ENCODE peak calls at places on chromosomes 12 and 14, in five cellular contexts. One of them, this sample, is unnamed.

GRCh38 chr12:18895946-18896345 is 158.0 kb downstream of the CAPZA3 start:
- DNase-seq in PC-3: no peak
- DNase-seq in sigmoid colon: no peak
- DNase-seq in keratinocyte: no peak
- DNase-seq in cardiac fibroblast: no peak
- DNase-seq in this sample: peak; percentile 18

GRCh38 chr12:51373222-51373621 is 18.0 kb downstream of the GALNT6 start:
- DNase-seq in PC-3: no peak
- DNase-seq in sigmoid colon: no peak
- DNase-seq in keratinocyte: no peak
- DNase-seq in cardiac fibroblast: no peak
- DNase-seq in this sample: no peak

GRCh38 chr12:49893753-49894752 is 9.6 kb downstream of the FAIM2 start:
- DNase-seq in PC-3: peak; percentile 86
- DNase-seq in sigmoid colon: peak; percentile 26
- DNase-seq in keratinocyte: no peak
- DNase-seq in cardiac fibroblast: peak; percentile 44
- DNase-seq in this sample: no peak

GRCh38 chr12:69405466-69405865 is 45.9 kb downstream of the YEATS4 start:
- DNase-seq in PC-3: peak; percentile 94
- DNase-seq in sigmoid colon: no peak
- DNase-seq in keratinocyte: peak; percentile 59
- DNase-seq in cardiac fibroblast: peak; percentile 92
- DNase-seq in this sample: no peak

GRCh38 chr12:52726451-52726850 is 23.1 kb upstream of the KRT77 start:
- DNase-seq in PC-3: peak; percentile 42
- DNase-seq in sigmoid colon: no peak
- DNase-seq in keratinocyte: no peak
- DNase-seq in cardiac fibroblast: no peak
- DNase-seq in this sample: no peak

GRCh38 chr12:120422892-120423456 is 14.9 kb upstream of the COX6A1 start:
- DNase-seq in PC-3: no peak
- DNase-seq in sigmoid colon: no peak
- DNase-seq in keratinocyte: no peak
- DNase-seq in cardiac fibroblast: no peak
- DNase-seq in this sample: no peak

GRCh38 chr12:68899251-68899771 is 33.7 kb downstream of the CPM start:
- DNase-seq in PC-3: peak; percentile 62
- DNase-seq in sigmoid colon: peak; percentile 71
- DNase-seq in keratinocyte: no peak
- DNase-seq in cardiac fibroblast: peak; percentile 84
- DNase-seq in this sample: no peak

GRCh38 chr12:96205909-96206308 is 11.7 kb downstream of the ELK3 start:
- DNase-seq in PC-3: no peak
- DNase-seq in sigmoid colon: no peak
- DNase-seq in keratinocyte: no peak
- DNase-seq in cardiac fibroblast: no peak
- DNase-seq in this sample: no peak

GRCh38 chr12:99768758-99769157 is 121.2 kb downstream of the GARIN6 start:
- DNase-seq in PC-3: no peak
- DNase-seq in sigmoid colon: no peak
- DNase-seq in keratinocyte: no peak
- DNase-seq in cardiac fibroblast: no peak
- DNase-seq in this sample: no peak

GRCh38 chr14:95173518-95173917 is 16.2 kb upstream of the DICER1 start:
- DNase-seq in PC-3: no peak
- DNase-seq in sigmoid colon: no peak
- DNase-seq in keratinocyte: no peak
- DNase-seq in cardiac fibroblast: no peak
- DNase-seq in this sample: no peak

GRCh38 chr14:95174184-95174804 is 17.0 kb upstream of the DICER1 start:
- DNase-seq in PC-3: peak; percentile 7
- DNase-seq in sigmoid colon: no peak
- DNase-seq in keratinocyte: no peak
- DNase-seq in cardiac fibroblast: peak; percentile 49
- DNase-seq in this sample: no peak
- TF ChIP-seq CTCF in PC-3: peak; percentile 48
- TF ChIP-seq CTCF in sigmoid colon: no peak
- TF ChIP-seq CTCF in keratinocyte: no peak
- TF ChIP-seq CTCF in cardiac fibroblast: peak; percentile 20
- TF ChIP-seq CTCF in this sample: no peak

DNA sequence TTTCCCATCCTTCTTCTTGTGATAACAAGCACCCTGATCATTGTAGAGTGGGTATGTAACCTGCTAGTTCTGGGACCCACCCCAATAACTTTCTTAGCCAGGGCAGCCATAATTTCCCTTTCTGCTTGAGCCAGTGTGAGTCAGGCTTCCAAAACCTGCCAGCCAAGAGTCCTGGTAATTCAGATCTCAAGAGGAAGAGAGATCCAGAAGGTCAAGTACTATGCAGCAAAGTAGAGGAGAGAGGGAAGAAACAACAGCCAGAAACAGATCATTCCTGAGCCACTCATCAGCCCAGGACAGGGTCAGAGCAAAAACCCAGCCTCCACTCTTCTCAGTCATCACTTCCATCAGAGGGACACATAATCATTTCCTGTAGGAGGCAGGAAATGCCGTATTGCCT is 182.0 kb downstream of the DICER1 start:
- DNase-seq in PC-3: no peak
- DNase-seq in sigmoid colon: no peak
- DNase-seq in keratinocyte: no peak
- DNase-seq in cardiac fibroblast: no peak
- DNase-seq in this sample: no peak
- TF ChIP-seq CTCF in PC-3: no peak
- TF ChIP-seq CTCF in sigmoid colon: no peak
- TF ChIP-seq CTCF in keratinocyte: no peak
- TF ChIP-seq CTCF in cardiac fibroblast: no peak
- TF ChIP-seq CTCF in this sample: no peak

DNA sequence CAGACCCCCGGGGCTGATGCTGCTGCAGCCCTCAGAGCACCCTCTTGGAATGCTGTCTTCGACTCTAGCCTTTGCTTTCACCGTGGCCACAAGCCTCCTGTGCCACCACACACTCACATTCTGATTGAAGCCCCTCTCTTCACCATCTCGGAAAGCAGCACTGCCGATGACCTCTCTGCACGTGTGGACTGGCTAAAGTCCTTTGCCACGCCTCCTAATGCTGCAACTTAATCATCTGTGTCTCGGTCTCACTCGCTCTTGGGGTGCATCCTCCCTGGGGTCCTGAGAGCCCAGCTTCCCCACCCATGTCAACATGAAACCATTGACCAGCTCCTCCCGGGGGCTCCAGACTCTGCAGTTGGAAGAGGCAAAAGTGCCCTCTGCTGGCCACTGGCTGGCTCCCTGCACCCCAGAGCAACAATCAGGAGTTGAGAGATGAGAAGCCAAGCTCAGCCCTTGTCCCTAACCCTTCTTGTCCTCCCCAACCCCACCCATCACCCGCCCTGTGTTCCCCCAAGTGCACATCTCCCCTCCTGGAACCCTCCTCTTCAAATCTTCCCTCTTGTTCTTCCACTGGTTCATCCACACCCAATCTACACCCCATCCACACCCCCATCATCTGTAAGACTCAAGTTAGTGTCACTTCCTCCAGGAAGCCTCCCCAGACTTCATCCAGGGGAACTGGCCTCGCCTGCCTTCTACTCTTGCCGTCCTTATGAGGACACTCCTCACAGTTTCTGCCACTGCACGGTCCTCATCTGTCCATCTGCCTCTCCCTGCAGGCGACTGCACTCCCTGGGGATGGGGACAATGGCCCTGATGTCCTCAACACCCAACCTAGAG is 23.6 kb upstream of the FAM181A start:
- DNase-seq in PC-3: peak; percentile 18
- DNase-seq in sigmoid colon: no peak
- DNase-seq in keratinocyte: no peak
- DNase-seq in cardiac fibroblast: no peak
- DNase-seq in this sample: no peak
- TF ChIP-seq CTCF in PC-3: peak; percentile 51
- TF ChIP-seq CTCF in sigmoid colon: peak; percentile 20
- TF ChIP-seq CTCF in keratinocyte: peak; percentile 63
- TF ChIP-seq CTCF in cardiac fibroblast: peak; percentile 18
- TF ChIP-seq CTCF in this sample: peak; percentile 64

GRCh38 chr12:118120579-118121363 is 15.2 kb upstream of the PEBP1 start:
- DNase-seq in PC-3: peak; percentile 78
- DNase-seq in sigmoid colon: peak; percentile 84
- DNase-seq in keratinocyte: no peak
- DNase-seq in cardiac fibroblast: peak; percentile 78
- DNase-seq in this sample: peak; percentile 45
- TF ChIP-seq CTCF in PC-3: peak; percentile 52
- TF ChIP-seq CTCF in sigmoid colon: peak; percentile 70
- TF ChIP-seq CTCF in keratinocyte: peak; percentile 67
- TF ChIP-seq CTCF in cardiac fibroblast: peak; percentile 54
- TF ChIP-seq CTCF in this sample: peak; percentile 75

DNA sequence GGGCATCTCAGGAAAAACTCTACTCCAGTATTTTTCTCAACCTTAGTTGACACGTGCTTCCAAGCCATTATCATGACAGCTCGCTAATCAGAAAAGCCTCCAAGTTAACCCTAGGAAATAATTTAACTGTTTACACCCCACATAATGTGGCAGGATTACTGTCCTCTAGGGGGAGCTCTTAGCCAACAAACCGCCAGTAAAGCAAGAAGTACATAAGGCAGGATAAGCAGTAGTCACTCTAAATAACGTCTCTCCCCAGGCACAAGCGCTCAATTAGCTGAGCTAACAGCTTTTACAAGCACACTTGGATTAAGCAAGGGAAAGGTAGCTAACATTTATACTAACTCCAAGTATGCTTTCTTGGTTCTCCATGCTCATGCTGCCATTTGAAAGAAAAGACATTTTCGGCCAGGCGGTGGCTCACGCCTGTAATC is 22.8 kb downstream of the APOBEC1 start:
- DNase-seq in PC-3: peak; percentile 42
- DNase-seq in sigmoid colon: no peak
- DNase-seq in keratinocyte: peak; percentile 5
- DNase-seq in cardiac fibroblast: peak; percentile 17
- DNase-seq in this sample: no peak
- TF ChIP-seq CTCF in PC-3: peak; percentile 68
- TF ChIP-seq CTCF in sigmoid colon: no peak
- TF ChIP-seq CTCF in keratinocyte: peak; percentile 49
- TF ChIP-seq CTCF in cardiac fibroblast: peak; percentile 46
- TF ChIP-seq CTCF in this sample: peak; percentile 66

DNA sequence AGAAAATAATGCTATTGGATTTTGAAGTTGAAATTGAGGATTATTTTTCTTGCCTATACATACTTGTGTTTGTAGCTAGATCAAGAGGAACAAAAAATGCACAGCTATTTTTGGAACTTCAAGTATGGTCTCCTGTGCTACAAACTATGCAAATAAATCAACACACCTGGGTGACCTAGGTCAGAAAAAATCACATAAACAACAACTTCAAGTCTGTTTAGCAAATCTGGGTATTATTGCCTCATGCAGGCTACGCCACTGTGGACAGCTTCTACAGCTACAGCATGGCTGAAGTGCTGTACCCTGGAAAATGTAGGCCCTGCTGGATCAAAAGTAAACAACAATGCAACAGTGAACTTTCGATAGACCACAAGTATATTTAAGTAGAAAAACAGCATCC is 87.5 kb downstream of the SLC6A15 start:
- DNase-seq in PC-3: no peak
- DNase-seq in sigmoid colon: no peak
- DNase-seq in keratinocyte: no peak
- DNase-seq in cardiac fibroblast: no peak
- DNase-seq in this sample: no peak
- TF ChIP-seq CTCF in PC-3: no peak
- TF ChIP-seq CTCF in sigmoid colon: no peak
- TF ChIP-seq CTCF in keratinocyte: no peak
- TF ChIP-seq CTCF in cardiac fibroblast: no peak
- TF ChIP-seq CTCF in this sample: no peak

GRCh38 chr14:56152221-56152620 is 34.0 kb downstream of the PELI2 start:
- DNase-seq in PC-3: no peak
- DNase-seq in sigmoid colon: no peak
- DNase-seq in keratinocyte: no peak
- DNase-seq in cardiac fibroblast: no peak
- DNase-seq in this sample: no peak

GRCh38 chr14:56156096-56156495 is 37.9 kb downstream of the PELI2 start:
- DNase-seq in PC-3: no peak
- DNase-seq in sigmoid colon: no peak
- DNase-seq in keratinocyte: no peak
- DNase-seq in cardiac fibroblast: no peak
- DNase-seq in this sample: no peak

GRCh38 chr14:56153271-56153670 is 35.1 kb downstream of the PELI2 start:
- DNase-seq in PC-3: no peak
- DNase-seq in sigmoid colon: no peak
- DNase-seq in keratinocyte: no peak
- DNase-seq in cardiac fibroblast: no peak
- DNase-seq in this sample: no peak

GRCh38 chr14:56150645-56151345 is 32.6 kb downstream of the PELI2 start:
- DNase-seq in PC-3: no peak
- DNase-seq in sigmoid colon: no peak
- DNase-seq in keratinocyte: no peak
- DNase-seq in cardiac fibroblast: no peak
- DNase-seq in this sample: no peak

DNA sequence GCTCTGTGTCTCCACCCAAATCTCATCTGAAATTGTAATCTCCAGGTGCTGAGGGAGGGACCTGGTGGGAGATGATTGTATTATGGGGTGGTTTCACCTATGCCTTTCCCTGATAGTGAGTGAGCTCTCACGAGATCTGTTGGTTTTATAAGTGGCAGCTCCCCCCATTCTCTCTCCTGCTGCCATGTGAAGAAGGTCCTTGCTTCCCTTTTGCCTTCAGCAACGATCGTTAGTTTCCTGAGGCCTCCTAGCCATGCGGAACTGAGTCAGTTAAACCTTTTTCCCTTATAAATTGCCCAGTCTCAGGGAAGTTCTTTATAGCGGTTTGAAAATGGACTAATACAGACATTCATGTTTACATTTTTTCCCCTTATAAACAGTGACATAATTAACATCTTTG is 36.1 kb downstream of the PELI2 start:
- DNase-seq in PC-3: no peak
- DNase-seq in sigmoid colon: no peak
- DNase-seq in keratinocyte: no peak
- DNase-seq in cardiac fibroblast: no peak
- DNase-seq in this sample: no peak
- TF ChIP-seq CTCF in PC-3: no peak
- TF ChIP-seq CTCF in sigmoid colon: no peak
- TF ChIP-seq CTCF in keratinocyte: no peak
- TF ChIP-seq CTCF in cardiac fibroblast: no peak
- TF ChIP-seq CTCF in this sample: no peak

This sample was measured in progenitor cell of endocrine pancreas.